ENCODE peak calls at places on chromosomes 1 and 21, in seven cellular contexts. Z, X, B, H, V, Y and R are unnamed samples.

GRCh38 chr21:46007498-46007868 is 25.9 kb downstream of the COL6A1 start:
- DNase-seq in B (no peak), X (no peak), Z (no peak), V (no peak), Y (no peak), H (no peak), R (no peak)

GRCh38 chr1:225700164-225700740 is 47.3 kb upstream of the ENAH start:
- DNase-seq in Y (no peak), H (peak), B (no peak), X (no peak), Z (peak), V (peak), R (peak)

GRCh38 chr1:160720366-160720765 is 8.7 kb upstream of the CD48 start:
- DNase-seq in H (peak), Z (peak), Y (no peak), X (no peak), B (no peak), V (no peak), R (peak)

GRCh38 chr1:44515416-44515815 is 110.4 kb downstream of the RNF220 start:
- DNase-seq in X (no peak), Y (no peak), Z (peak), V (no peak), H (peak), B (no peak), R (peak)

GRCh38 chr1:203593723-203594122 is 32.9 kb upstream of the ATP2B4 start:
- DNase-seq in B (peak), Z (peak), Y (no peak), H (no peak), V (peak), X (peak), R (peak)

GRCh38 chr1:1020000-1020404 is at the start of gene AGRN:
- DNase-seq in Y (no peak), H (no peak), X (peak), Z (no peak), B (no peak), V (no peak), R (no peak)

GRCh38 chr1:223199094-223199647 is 56.1 kb upstream of the TLR5 start:
- DNase-seq in X (no peak), Z (no peak), Y (no peak), B (no peak), V (no peak), H (no peak), R (peak)

GRCh38 chr1:38872401-38873026 is 634 bp downstream of the MYCBP start:
- DNase-seq in Z (no peak), H (peak), B (peak), V (peak), Y (no peak), X (peak), R (peak)

GRCh38 chr1:36831171-36831810 is 203.0 kb downstream of the GRIK3 start:
- DNase-seq in Y (no peak), B (no peak), Z (no peak), V (no peak), X (no peak), H (no peak), R (no peak)

GRCh38 chr1:14340244-14340800 is 258.2 kb upstream of the KAZN start:
- DNase-seq in Z (no peak), Y (no peak), X (no peak), B (no peak), H (no peak), V (no peak), R (no peak)

GRCh38 chr1:235533476-235534168 is 29.4 kb upstream of the B3GALNT2 start:
- DNase-seq in V (no peak), Y (no peak), Z (peak), H (no peak), B (no peak), X (no peak), R (no peak)

GRCh38 chr1:229230893-229231753 is 39.8 kb upstream of the RAB4A start:
- DNase-seq in Y (no peak), B (no peak), V (no peak), Z (peak), X (no peak), H (no peak), R (peak)

GRCh38 chr1:43315963-43316737 is 15.4 kb downstream of the TIE1 start:
- DNase-seq in X (no peak), V (no peak), H (peak), Z (no peak), Y (no peak), B (no peak), R (no peak)

GRCh38 chr1:94720091-94720793 is 99.9 kb upstream of the SLC44A3 start:
- DNase-seq in H (no peak), Z (no peak), X (no peak), B (no peak), Y (no peak), V (no peak), R (no peak)

GRCh38 chr21:40634141-40634540 is 212.8 kb downstream of the DSCAM start:
- DNase-seq in Y (no peak), H (no peak), B (no peak), V (no peak), X (no peak), Z (no peak), R (no peak)